ENCODE peak calls at places on chromosomes 13 and 19, in eight cellular contexts. X is breast epithelium, F is right atrium auricular region, E is RWPE1, B is pancreas, Y is HepG2, L is keratinocyte, A is iPS DF 6.9. N is an unnamed sample.

GRCh38 chr13:30107536-30108136 is 199.7 kb downstream of the KATNAL1 start:
- DNase-seq in X (no peak), L (no peak), B (no peak), F (no peak), E (no peak), Y (no peak), A (no peak), N (no peak)

GRCh38 chr13:85498774-85499173 is 300.4 kb downstream of the SLITRK6 start:
- DNase-seq in X (no peak), B (no peak), F (no peak), A (no peak), E (no peak), L (no peak), Y (no peak), N (no peak)

GRCh38 chr13:58018865-58019264 is 387.3 kb downstream of the PCDH17 start:
- DNase-seq in Y (no peak), L (no peak), B (no peak), A (no peak), E (no peak), F (no peak), X (no peak), N (no peak)

GRCh38 chr13:30145709-30146367 is 161.5 kb downstream of the KATNAL1 start:
- DNase-seq in X (no peak), Y (no peak), F (no peak), B (no peak), L (no peak), A (no peak), E (no peak), N (no peak)

GRCh38 chr19:55229145-55229788 is 704 bp upstream of the TMEM86B start:
- DNase-seq in X (no peak), Y (no peak), A (no peak), F (no peak), B (no peak), E (no peak), L (no peak), N (no peak)

GRCh38 chr13:75139291-75139690 is 342.7 kb downstream of the TBC1D4 start:
- DNase-seq in B (no peak), Y (no peak), L (no peak), X (no peak), F (no peak), A (no peak), E (no peak), N (no peak)

GRCh38 chr19:15701757-15702589 is 25.9 kb upstream of the OR10H2 start:
- DNase-seq in B (no peak), L (peak; percentile 17), E (no peak), X (no peak), F (no peak), Y (peak; percentile 76), A (no peak), N (no peak)

GRCh38 chr19:5138606-5139594 is 170.0 kb downstream of the KDM4B start:
- DNase-seq in L (no peak), A (no peak), Y (no peak), X (no peak), E (no peak), F (no peak), B (no peak), N (peak; percentile 94)

GRCh38 chr19:37914908-37915307 is 7.9 kb downstream of the SIPA1L3 start:
- DNase-seq in Y (no peak), F (no peak), E (no peak), B (no peak), L (no peak), A (no peak), X (no peak), N (no peak)

GRCh38 chr19:51372649-51373504 is at the start of gene NKG7:
- DNase-seq in X (no peak), F (no peak), Y (no peak), E (no peak), B (no peak), L (no peak), A (no peak), N (no peak)

GRCh38 chr13:99320693-99321481 is 13.7 kb upstream of the GPR183 start:
- DNase-seq in Y (no peak), F (no peak), A (no peak), L (no peak), B (no peak), E (peak; percentile 34), X (no peak), N (peak; percentile 89)

GRCh38 chr19:3478409-3479176 is 1.7 kb downstream of the SMIM24 start:
- DNase-seq in L (no peak), X (no peak), Y (no peak), A (no peak), B (no peak), F (no peak), E (no peak), N (no peak)

GRCh38 chr13:41186481-41186880 is 7.9 kb downstream of the KBTBD7 start:
- DNase-seq in E (no peak), F (no peak), A (no peak), Y (peak; percentile 15), L (no peak), B (no peak), X (no peak), N (no peak)

GRCh38 chr19:33146209-33146608 is 14.3 kb downstream of the WDR88 start:
- DNase-seq in E (no peak), F (no peak), B (no peak), L (no peak), X (no peak), A (no peak), Y (no peak), N (no peak)

GRCh38 chr19:47058621-47059020 is 10.2 kb upstream of the TMEM160 start:
- DNase-seq in Y (peak; percentile 79), F (no peak), B (no peak), A (no peak), L (no peak), E (no peak), X (no peak), N (no peak)

GRCh38 chr19:14441041-14441938 is 8.2 kb downstream of the PKN1 start:
- DNase-seq in Y (no peak), L (no peak), E (no peak), X (no peak), B (no peak), A (no peak), F (no peak), N (no peak)

GRCh38 chr19:15875075-15875474 is 22.8 kb downstream of the CYP4F2 start:
- DNase-seq in X (no peak), A (no peak), F (no peak), B (no peak), L (no peak), E (no peak), Y (no peak), N (no peak)

GRCh38 chr19:40799558-40800338 is 757 bp downstream of the EGLN2 start:
- DNase-seq in B (peak; percentile 39), Y (no peak), A (no peak), E (no peak), X (no peak), F (no peak), L (no peak), N (no peak)

GRCh38 chr19:48926909-48927308 is 6.6 kb upstream of the DHDH start:
- DNase-seq in B (peak; percentile 23), F (peak; percentile 82), A (no peak), X (peak; percentile 49), L (peak; percentile 85), Y (no peak), E (peak; percentile 82), N (peak; percentile 84)

GRCh38 chr13:99501135-99501951 is at the start of gene TM9SF2:
- DNase-seq in B (peak; percentile 98), E (peak; percentile 98), A (peak; percentile 91), F (peak; percentile 96), Y (peak; percentile 92), X (peak; percentile 95), L (peak; percentile 79), N (peak; percentile 97)

GRCh38 chr13:88602786-88603777 is 931.9 kb downstream of the SLITRK5 start:
- DNase-seq in X (no peak), A (no peak), F (no peak), L (no peak), B (no peak), Y (no peak), E (no peak), N (no peak)

DNA sequence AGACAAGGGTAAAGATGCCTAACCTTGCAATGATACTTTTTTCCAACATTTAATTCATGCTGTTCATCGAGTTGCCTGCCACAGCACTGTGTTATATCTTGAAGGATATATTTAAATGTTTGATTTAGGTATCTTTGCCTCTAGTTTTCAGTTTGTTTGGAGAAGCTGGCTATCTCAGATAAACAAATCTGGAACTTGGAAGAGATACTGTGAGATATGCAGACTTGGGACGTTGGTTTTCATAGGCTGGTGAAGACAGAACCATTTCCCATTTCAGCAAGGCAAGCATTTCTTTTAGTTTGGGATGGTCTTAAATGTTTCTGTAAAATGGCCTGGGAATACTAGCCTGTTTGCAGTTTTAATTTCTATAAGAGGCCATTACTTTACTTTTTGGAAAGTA is 3.3 kb downstream of the RNASEH2B start:
- DNase-seq in Y (no peak), A (no peak), E (no peak), B (no peak), F (no peak), X (no peak), L (no peak), N (no peak)
- H3K27ac ChIP-seq in Y (no peak overlapping the region), A (no peak overlapping the region), E (no peak overlapping the region), B (no peak overlapping the region), F (no peak overlapping the region), X (no peak overlapping the region), L (no peak overlapping the region), N (no peak overlapping the region)

GRCh38 chr13:49112782-49113525 is 107.2 kb upstream of the MLNR start:
- DNase-seq in F (no peak), L (no peak), A (peak; percentile 25), B (no peak), E (no peak), X (no peak), Y (no peak), N (no peak)
- H3K27ac ChIP-seq in F (no peak overlapping the region), L (peak overlapping the region; percentile 84), A (no peak overlapping the region), B (peak overlapping the region; percentile 44), E (no peak overlapping the region), X (no peak overlapping the region), Y (peak overlapping the region; percentile 20), N (peak overlapping the region; percentile 67)

DNA sequence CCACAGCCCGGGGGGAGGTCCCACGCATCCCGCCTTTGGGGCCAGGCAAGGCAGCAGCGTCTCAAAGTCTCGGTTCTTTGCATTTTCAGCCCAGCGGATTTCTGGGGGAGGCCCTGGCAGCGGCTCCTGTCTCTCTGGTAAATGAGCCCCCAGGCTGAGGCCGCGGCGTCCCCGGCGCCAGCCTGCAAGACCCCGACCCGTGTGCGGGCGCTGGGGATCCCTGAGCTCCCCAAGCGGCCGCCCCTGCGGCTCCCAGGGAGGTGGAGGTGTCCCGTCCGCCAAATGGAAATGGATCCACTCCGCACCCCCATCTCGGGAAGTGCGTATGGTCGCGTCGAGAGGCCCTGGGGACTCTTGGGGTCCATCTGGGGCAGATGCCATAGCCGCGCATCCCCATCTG is 47.1 kb downstream of the COMP start:
- DNase-seq in F (no peak), E (no peak), Y (no peak), B (no peak), X (no peak), A (no peak), L (no peak), N (no peak)
- H3K27ac ChIP-seq in F (no peak overlapping the region), E (no peak overlapping the region), Y (no peak overlapping the region), B (peak overlapping the region; percentile 79), X (no peak overlapping the region), A (no peak overlapping the region), L (no peak overlapping the region), N (no peak overlapping the region)

DNA sequence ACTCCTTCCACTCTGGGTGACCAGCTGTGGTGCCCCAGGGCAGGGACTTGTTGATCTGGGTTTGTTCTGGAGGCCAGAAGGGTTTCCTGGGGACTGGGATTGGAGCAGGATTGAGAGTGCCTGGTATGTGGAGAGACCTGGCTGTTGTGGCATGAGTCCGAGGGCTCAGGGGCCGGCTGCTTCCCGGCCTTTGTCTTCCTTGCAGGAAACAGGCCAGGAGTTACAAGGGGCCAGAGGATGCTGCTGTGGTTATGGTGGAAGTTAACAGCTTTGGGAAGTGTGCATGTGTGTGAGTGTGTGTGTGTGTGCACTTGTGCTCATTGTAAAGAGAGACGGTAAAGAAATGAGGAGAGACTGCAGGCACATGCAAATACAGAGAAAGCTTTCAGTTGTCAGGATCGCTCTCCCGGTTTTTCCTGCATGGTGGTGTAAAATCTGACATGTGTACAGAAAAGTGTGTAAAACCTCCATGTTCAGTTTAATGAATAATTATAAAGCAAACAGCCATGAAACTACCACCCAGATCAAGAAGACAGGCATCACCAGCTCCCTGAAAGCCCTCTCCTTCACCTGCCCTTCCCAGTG is 19.0 kb downstream of the PAK4 start:
- DNase-seq in E (no peak), Y (no peak), F (no peak), A (no peak), B (no peak), L (no peak), X (no peak), N (no peak)
- H3K27ac ChIP-seq in E (peak overlapping the region; percentile 34), Y (peak overlapping the region; percentile 89), F (peak overlapping the region; percentile 77), A (no peak overlapping the region), B (peak overlapping the region; percentile 72), L (no peak overlapping the region), X (peak overlapping the region; percentile 86), N (no peak overlapping the region)